ENCODE peak calls at places on chromosomes 1 and 21, in four cellular contexts. G, P, S and I are unnamed samples.

GRCh38 chr1:47849611-47850261 is 147.4 kb downstream of the TRABD2B start:
- DNase-seq in G (no peak), P (peak), S (no peak), I (no peak)

GRCh38 chr1:247241687-247242086 is 14.2 kb upstream of the VN1R5 start:
- DNase-seq in G (no peak), P (no peak), S (no peak), I (no peak)

GRCh38 chr1:100658716-100659026 is 60.9 kb upstream of the VCAM1 start:
- DNase-seq in G (no peak), P (no peak), S (no peak), I (no peak)

GRCh38 chr1:60273185-60273584 is 199.6 kb upstream of the C1orf87 start:
- DNase-seq in G (no peak), P (no peak), S (no peak), I (no peak)

GRCh38 chr1:27659497-27660299 is 12.3 kb downstream of the IFI6 start:
- DNase-seq in G (peak), P (peak), S (peak), I (peak)

GRCh38 chr1:2468041-2468472 is 8.0 kb upstream of the PLCH2 start:
- DNase-seq in G (no peak), P (peak), S (no peak), I (no peak)

GRCh38 chr1:20753589-20753988 is 21.1 kb upstream of the SH2D5 start:
- DNase-seq in G (no peak), P (no peak), S (no peak), I (no peak)

GRCh38 chr21:42724226-42724920 is 71.0 kb downstream of the PDE9A start:
- DNase-seq in G (peak), P (no peak), S (no peak), I (peak)

GRCh38 chr1:185488673-185489311 is 171.7 kb upstream of the IVNS1ABP start:
- DNase-seq in G (no peak), P (no peak), S (no peak), I (no peak)

GRCh38 chr21:21845901-21846396 is 847.7 kb downstream of the NCAM2 start:
- DNase-seq in G (no peak), P (no peak), S (no peak), I (no peak)

GRCh38 chr1:86487131-86487804 is 18.5 kb downstream of the CLCA1 start:
- DNase-seq in G (no peak), P (no peak), S (no peak), I (no peak)

GRCh38 chr1:50750021-50750619 is 209.9 kb downstream of the FAF1 start:
- DNase-seq in G (peak), P (peak), S (no peak), I (peak)

GRCh38 chr1:225617956-225618355 is 35.0 kb downstream of the ENAH start:
- DNase-seq in G (no peak), P (peak), S (no peak), I (no peak)

GRCh38 chr1:167720965-167721616 is 691 bp upstream of the MPZL1 start:
- DNase-seq in G (peak), P (peak), S (no peak), I (peak)

GRCh38 chr1:212315907-212316306 is 30.7 kb downstream of the PPP2R5A start:
- DNase-seq in G (no peak), P (no peak), S (no peak), I (peak)

GRCh38 chr1:67713071-67713806 is 28.2 kb downstream of the GADD45A start:
- DNase-seq in G (peak), P (peak), S (no peak), I (peak)

GRCh38 chr1:161160763-161161162 is 1.5 kb downstream of the USP21 start:
- DNase-seq in G (no peak), P (no peak), S (no peak), I (no peak)

GRCh38 chr1:155254228-155254713 is 1.0 kb downstream of the ENTREP3 start:
- DNase-seq in G (no peak), P (no peak), S (no peak), I (no peak)

GRCh38 chr1:165241321-165241720 is 115.2 kb downstream of the LMX1A start:
- DNase-seq in G (no peak), P (no peak), S (no peak), I (peak)

GRCh38 chr1:54397090-54397591 is 9.1 kb downstream of the SSBP3 start:
- DNase-seq in G (no peak), P (peak), S (no peak), I (no peak)

GRCh38 chr1:171877711-171878110 is 36.4 kb downstream of the DNM3 start:
- DNase-seq in G (no peak), P (no peak), S (no peak), I (no peak)

GRCh38 chr1:201731592-201731991 is 97.4 kb upstream of the IPO9 start:
- DNase-seq in G (no peak), P (peak), S (no peak), I (no peak)

GRCh38 chr1:3895951-3896325 is 4.1 kb downstream of the C1orf174 start:
- DNase-seq in G (no peak), P (no peak), S (no peak), I (no peak)

GRCh38 chr1:3894626-3895278 is 5.3 kb downstream of the C1orf174 start:
- DNase-seq in G (no peak), P (no peak), S (no peak), I (no peak)

GRCh38 chr1:3896396-3897000 is 3.6 kb downstream of the C1orf174 start:
- DNase-seq in G (no peak), P (no peak), S (no peak), I (no peak)

GRCh38 chr1:3893190-3893589 is 6.9 kb downstream of the C1orf174 start:
- DNase-seq in G (no peak), P (no peak), S (no peak), I (no peak)

DNA sequence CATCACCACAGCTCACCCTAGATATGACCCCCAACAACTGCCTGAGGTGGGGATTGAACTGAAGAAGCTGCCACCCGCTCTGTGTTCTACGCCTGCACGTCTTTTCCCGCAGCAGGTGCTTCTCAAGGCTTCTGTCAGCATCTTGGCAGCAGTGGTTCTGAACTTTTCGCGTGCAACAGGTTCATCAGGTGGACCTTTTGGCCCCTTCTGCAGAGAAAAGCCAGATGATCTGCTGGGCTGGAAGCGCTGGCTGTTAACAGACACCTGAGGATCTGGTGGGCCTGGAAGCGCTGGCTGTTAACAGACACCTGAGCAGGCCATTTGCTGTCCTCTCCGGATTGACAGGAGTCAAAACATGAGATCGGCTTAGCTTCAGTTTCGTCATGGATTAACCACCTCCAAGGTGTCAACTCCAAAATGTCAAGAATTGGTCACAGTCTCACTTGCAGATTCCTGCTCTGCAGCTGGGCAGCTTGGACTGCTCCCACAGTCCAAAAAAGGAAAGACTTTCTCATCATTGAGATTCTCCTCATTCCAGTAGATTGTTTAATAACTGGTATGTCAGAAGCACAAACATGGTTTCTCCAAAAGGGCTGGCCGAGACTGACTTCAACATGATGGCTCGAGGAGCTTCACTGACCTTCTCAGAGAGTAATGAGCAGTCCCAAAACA is 4.7 kb downstream of the C1orf174 start:
- DNase-seq in G (no peak), P (no peak), S (no peak), I (no peak)
- TF ChIP-seq PBX3 in G (no peak), P (no peak), S (no peak), I (no peak)

GRCh38 chr1:236575523-236575922 is 28.8 kb downstream of the HEATR1 start:
- DNase-seq in G (no peak), P (no peak), S (no peak), I (no peak)
- TF ChIP-seq PBX3 in G (no peak), P (no peak), S (no peak), I (no peak)

GRCh38 chr1:205191617-205192016 is 19.9 kb downstream of the DSTYK start:
- DNase-seq in G (no peak), P (peak), S (no peak), I (no peak)
- TF ChIP-seq PBX3 in G (no peak), P (no peak), S (no peak), I (no peak)

GRCh38 chr1:12121212-12122000 is 45.4 kb upstream of the TNFRSF1B start:
- DNase-seq in G (no peak), P (no peak), S (no peak), I (no peak)
- TF ChIP-seq PBX3 in G (no peak), P (no peak), S (no peak), I (no peak)

GRCh38 chr1:178275553-178275952 is 181.6 kb downstream of the RASAL2 start:
- DNase-seq in G (no peak), P (no peak), S (no peak), I (no peak)

GRCh38 chr1:178279287-178279686 is 185.4 kb downstream of the RASAL2 start:
- DNase-seq in G (no peak), P (no peak), S (no peak), I (no peak)

GRCh38 chr1:178275083-178275482 is 181.2 kb downstream of the RASAL2 start:
- DNase-seq in G (no peak), P (no peak), S (no peak), I (no peak)

GRCh38 chr1:178273707-178274410 is 180.0 kb downstream of the RASAL2 start:
- DNase-seq in G (no peak), P (no peak), S (no peak), I (no peak)

GRCh38 chr1:178278135-178278534 is 184.2 kb downstream of the RASAL2 start:
- DNase-seq in G (no peak), P (no peak), S (no peak), I (no peak)
- TF ChIP-seq PBX3 in G (no peak), P (no peak), S (no peak), I (no peak)